ENCODE peak calls at places on chromosomes 1 and 21, in five cellular contexts. A is gastrocnemius medialis, O is tibial nerve, F is A549, T is uterus. C is an unnamed sample.

GRCh38 chr1:111851552-111851951 is 95.9 kb downstream of the DDX20 start:
- DNase-seq in O (no peak), T (no peak), F (no peak), A (no peak), C (no peak)

GRCh38 chr1:223143760-223144248 is 756 bp upstream of the TLR5 start:
- DNase-seq in F (no peak), O (no peak), T (no peak), A (peak), C (no peak)

GRCh38 chr1:109017134-109017533 is 24.8 kb downstream of the WDR47 start:
- DNase-seq in F (no peak), O (no peak), A (no peak), T (no peak), C (no peak)

GRCh38 chr1:15744122-15744679 is 1.9 kb downstream of the TMEM82 start:
- DNase-seq in A (peak), T (no peak), F (no peak), O (no peak), C (no peak)

GRCh38 chr1:200542162-200542561 is 78.4 kb downstream of the KIF14 start:
- DNase-seq in A (no peak), F (no peak), T (no peak), O (no peak), C (no peak)

GRCh38 chr21:9839011-9839661 is 682.2 kb upstream of the TPTE start:
- DNase-seq in F (no peak), A (no peak), T (no peak), O (no peak), C (no peak)

GRCh38 chr1:998905-999796 is 746 bp downstream of the HES4 start:
- DNase-seq in A (no peak), F (no peak), O (no peak), T (peak), C (no peak)

GRCh38 chr1:153730468-153730988 is 2.7 kb downstream of the INTS3 start:
- DNase-seq in A (no peak), T (no peak), F (no peak), O (no peak), C (no peak)

GRCh38 chr1:229132106-229132443 is 138.8 kb upstream of the RAB4A start:
- DNase-seq in A (no peak), T (no peak), F (no peak), O (no peak), C (no peak)

GRCh38 chr1:226638001-226638601 is 89.5 kb downstream of the STUM start:
- DNase-seq in T (peak), O (no peak), F (no peak), A (peak), C (no peak)

GRCh38 chr1:58964880-58965279 is 181.0 kb upstream of the JUN start:
- DNase-seq in O (no peak), A (peak), F (no peak), T (no peak), C (no peak)

GRCh38 chr21:44943005-44943685 is 3.3 kb downstream of the SLX9 start:
- DNase-seq in T (no peak), F (no peak), O (no peak), A (peak), C (no peak)
- TF ChIP-seq POLR2A in T (no peak), F (no peak), O (no peak), A (no peak), C (no peak)

DNA sequence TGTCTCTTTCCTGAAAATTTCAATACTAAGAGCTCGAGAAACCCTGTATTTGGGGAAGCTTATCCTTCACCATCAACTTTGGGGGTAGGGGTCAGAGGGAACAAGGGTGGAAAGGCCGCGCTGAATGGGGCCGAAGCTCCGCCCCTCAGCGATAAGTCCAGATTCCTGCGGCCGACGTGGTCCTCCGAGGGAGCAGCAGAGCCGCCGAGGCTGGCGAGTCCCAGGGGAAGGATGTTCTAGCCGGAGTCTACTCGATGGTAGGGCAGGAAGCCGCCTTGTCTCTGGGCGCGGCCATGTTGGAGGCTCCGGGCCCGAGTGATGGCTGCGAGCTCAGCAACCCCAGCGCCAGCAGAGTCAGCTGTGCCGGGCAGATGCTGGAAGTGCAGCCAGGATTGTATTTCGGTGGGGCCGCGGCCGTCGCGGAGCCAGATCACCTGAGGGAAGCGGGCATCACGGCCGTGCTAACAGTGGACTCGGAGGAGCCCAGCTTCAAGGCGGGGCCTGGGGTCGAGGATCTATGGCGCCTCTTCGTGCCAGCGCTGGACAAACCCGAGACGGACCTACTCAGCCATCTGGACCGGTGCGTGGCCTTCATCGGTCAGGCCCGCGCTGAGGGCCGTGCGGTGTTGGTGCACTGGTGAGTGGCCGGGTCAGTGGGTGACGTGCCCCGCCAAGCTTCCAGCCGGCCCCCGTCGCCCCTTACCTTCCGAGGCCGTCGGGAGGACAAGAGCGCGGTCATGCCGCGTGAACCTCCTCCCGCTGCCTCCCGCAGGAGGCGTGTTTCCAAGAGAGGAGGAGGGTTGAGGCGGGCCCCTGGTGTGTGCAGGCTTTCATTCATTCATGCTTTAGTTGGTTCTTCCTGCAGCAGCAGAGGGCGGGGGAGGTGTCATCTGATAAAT is at the start of gene DUSP12:
- DNase-seq in T (peak), O (peak), F (peak), A (peak), C (peak)
- TF ChIP-seq POLR2A in T (peak), O (peak), F (peak), A (no peak), C (no peak)

GRCh38 chr1:150562384-150563339 is 13.5 kb downstream of the ADAMTSL4 start:
- DNase-seq in F (no peak), A (peak), T (peak), O (peak), C (no peak)
- TF ChIP-seq POLR2A in F (no peak), A (peak), T (no peak), O (no peak), C (no peak)

DNA sequence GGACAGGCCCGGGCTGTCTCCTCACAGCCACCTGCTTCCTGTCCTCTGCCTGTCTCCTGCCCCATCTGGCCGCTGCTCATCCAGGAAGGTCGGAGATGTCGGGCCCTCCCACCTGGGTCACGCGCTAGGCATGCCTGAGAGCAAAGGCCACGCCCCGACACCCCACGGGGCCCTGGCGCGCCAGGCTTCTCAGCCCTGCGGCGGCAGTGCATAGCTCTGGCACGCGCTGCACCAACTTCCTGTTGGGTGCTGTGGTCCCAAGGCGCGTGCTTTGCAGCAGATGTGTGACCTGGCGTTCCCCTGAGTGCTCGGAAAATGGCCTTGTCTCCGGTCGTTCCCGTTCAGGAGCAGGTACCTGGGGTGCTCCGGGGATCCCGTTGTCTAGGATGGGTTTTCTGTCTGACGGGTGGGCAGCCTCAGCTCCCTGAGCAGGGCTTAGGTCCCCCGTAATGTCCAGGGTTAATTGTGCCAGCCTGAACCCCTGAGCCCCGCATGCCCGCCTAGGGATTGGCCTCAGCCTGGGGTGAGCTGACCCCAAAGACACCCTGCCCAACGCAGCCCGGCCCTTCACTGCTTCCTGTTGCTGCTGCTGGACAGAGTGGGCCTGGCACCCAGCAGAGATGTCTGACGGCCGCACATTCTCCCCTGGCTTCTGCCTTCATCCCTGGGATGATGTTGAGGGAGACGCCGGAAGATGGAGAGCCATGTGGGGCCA is 19.4 kb upstream of the KCNAB2 start:
- DNase-seq in A (peak), F (peak), O (peak), T (peak), C (peak)
- TF ChIP-seq POLR2A in A (peak), F (peak), O (peak), T (no peak), C (no peak)

DNA sequence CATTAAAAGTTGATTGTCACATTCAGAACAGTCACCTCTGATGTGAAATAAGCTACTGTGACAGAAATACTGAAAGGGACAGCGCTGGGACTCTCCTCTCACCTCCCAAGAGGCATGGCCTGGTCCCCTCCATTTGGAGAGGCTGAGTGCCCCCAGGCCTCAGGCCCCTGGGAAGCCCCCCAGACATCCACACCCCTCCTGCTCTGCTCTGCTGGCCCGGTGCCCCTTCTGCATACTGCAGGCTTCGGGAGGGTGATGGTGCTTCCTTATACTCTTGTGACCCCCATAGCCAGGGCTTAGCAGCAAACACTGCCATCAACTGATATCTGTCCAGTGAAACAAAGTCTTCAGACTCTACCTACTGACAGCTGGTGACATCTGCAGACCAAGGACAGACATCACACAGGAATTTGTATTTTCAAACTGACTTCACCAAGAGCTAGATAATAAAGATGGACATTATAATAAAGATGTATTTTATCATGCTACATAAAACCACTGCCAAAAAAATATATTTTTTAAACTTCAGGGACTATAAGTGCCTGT is 36.9 kb downstream of the C2CD2 start:
- DNase-seq in A (no peak), O (no peak), F (no peak), T (no peak), C (no peak)
- TF ChIP-seq POLR2A in A (no peak), O (no peak), F (no peak), T (no peak), C (no peak)

GRCh38 chr1:97942161-97943123 is 21.6 kb upstream of the DPYD start:
- DNase-seq in F (no peak), A (no peak), O (no peak), T (no peak), C (no peak)

GRCh38 chr1:97947751-97948150 is 26.9 kb upstream of the DPYD start:
- DNase-seq in A (no peak), O (no peak), T (no peak), F (no peak), C (no peak)

GRCh38 chr1:97943354-97943753 is 22.5 kb upstream of the DPYD start:
- DNase-seq in T (no peak), F (no peak), A (no peak), O (no peak), C (no peak)
- TF ChIP-seq POLR2A in T (no peak), F (no peak), A (no peak), O (no peak), C (no peak)

DNA sequence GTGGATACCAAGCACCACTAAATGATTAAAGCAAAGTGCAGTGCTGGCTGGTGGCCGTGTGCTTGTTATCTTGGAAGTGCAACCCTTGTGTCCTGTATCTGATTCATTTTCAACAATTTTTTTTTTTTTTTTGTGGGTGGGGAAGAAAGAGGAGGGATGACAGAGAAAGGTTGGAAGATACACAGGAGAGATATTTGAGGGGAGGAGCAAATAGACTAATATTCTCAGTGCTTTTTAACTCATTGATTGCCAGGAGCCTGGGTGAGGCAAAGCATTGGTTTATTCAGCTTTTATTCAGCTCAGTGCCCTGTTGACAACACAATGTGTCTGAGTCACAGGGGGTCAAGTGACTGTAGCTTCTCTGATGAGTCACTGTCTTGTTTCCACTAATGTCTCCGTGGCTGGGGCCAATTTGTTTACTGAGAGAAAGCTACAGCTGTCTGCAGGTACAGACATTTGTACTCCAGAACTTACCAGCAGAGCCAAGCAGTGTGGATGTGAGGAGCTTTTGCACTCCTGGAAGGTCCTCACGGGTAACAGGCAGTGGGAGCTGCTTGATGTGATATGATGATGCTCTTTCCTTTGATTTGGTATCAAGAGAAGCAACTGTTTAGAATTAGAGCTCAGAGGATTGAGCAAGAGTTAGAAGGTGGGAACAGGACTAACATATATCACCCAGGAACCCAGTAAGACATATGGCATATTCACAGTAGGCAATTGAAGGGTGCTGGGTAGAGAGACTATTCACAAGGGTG is 23.6 kb upstream of the DNM3 start:
- DNase-seq in A (peak), T (peak), O (no peak), F (peak), C (no peak)
- TF ChIP-seq POLR2A in A (no peak), T (no peak), O (no peak), F (no peak), C (no peak)

GRCh38 chr1:212860713-212861581 is 2.9 kb downstream of the FLVCR1 start:
- DNase-seq in T (no peak), F (peak), O (no peak), A (no peak), C (no peak)

GRCh38 chr1:212862111-212862690 is 4.1 kb downstream of the FLVCR1 start:
- DNase-seq in O (no peak), A (no peak), F (no peak), T (no peak), C (no peak)

GRCh38 chr1:212856755-212857154 is 1.3 kb upstream of the FLVCR1 start:
- DNase-seq in F (no peak), T (no peak), O (no peak), A (no peak), C (no peak)

GRCh38 chr1:212858461-212859265 is 588 bp downstream of the FLVCR1 start:
- DNase-seq in T (peak), F (peak), A (peak), O (no peak), C (no peak)

DNA sequence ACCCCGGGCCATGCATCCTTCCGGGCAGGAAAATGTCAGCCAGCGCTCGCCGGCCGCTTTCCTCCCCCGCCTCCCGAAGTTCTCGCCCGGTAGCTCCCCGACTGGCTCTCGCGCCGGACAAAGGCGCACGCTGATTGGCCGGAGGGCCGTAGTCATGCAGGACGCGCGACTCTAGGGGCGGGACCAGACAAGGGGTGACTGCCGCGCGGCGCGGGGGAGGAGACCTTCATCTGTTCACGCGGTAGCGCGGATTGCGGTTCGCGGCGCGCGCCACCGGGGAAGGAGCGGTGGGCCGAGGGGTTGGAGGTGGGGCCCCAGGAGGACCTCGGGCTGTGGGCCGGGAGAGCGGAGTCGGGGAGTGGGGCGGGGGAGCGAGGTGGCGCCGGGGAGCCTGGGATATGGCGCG is at the start of gene FLVCR1:
- DNase-seq in T (peak), F (peak), O (peak), A (peak), C (peak)
- TF ChIP-seq POLR2A in T (peak), F (peak), O (peak), A (peak), C (no peak)